ENCODE peak calls at places on chromosomes 6 and 20, in nine cellular contexts. J is left ventricle myocardium inferior; N is tibial artery; T is A549; G is right lobe of liver; E is CD8-positive, alpha-beta T cell; H is astrocyte of the spinal cord; I is GM12865; A is AG10803. Y is an unnamed sample.

GRCh38 chr6:169950558-169950957 is 199.1 kb downstream of the ERMARD start:
- DNase-seq in H (no peak), A (peak), I (peak), J (no peak), T (no peak), N (no peak), G (no peak), E (peak), Y (no peak)

GRCh38 chr6:47485491-47486135 is 8.0 kb downstream of the CD2AP start:
- DNase-seq in A (no peak), I (no peak), T (no peak), N (no peak), E (no peak), G (no peak), H (no peak), J (no peak), Y (no peak)

GRCh38 chr6:34174846-34175399 is 29.0 kb upstream of the GRM4 start:
- DNase-seq in H (no peak), T (no peak), E (no peak), I (no peak), A (no peak), J (no peak), N (no peak), G (no peak), Y (no peak)

GRCh38 chr6:45076217-45076616 is 251.9 kb upstream of the RUNX2 start:
- DNase-seq in J (no peak), I (no peak), T (no peak), E (no peak), N (no peak), A (peak), H (peak), G (no peak), Y (no peak)

GRCh38 chr6:108667984-108668383 is 107.3 kb downstream of the FOXO3 start:
- DNase-seq in N (no peak), J (no peak), I (no peak), T (no peak), E (no peak), G (no peak), H (peak), A (peak), Y (no peak)

GRCh38 chr20:10848810-10849370 is 175.1 kb upstream of the JAG1 start:
- DNase-seq in A (peak), I (peak), E (no peak), H (peak), T (peak), N (no peak), G (no peak), J (peak), Y (no peak)

GRCh38 chr6:37877373-37878149 is 58.0 kb downstream of the ZFAND3 start:
- DNase-seq in I (no peak), A (peak), J (no peak), T (no peak), N (no peak), G (no peak), E (no peak), H (no peak), Y (no peak)

GRCh38 chr6:148926478-148926877 is 179.6 kb downstream of the UST start:
- DNase-seq in E (no peak), J (no peak), N (peak), G (no peak), A (peak), H (no peak), I (no peak), T (no peak), Y (no peak)

GRCh38 chr6:133512410-133513016 is 271.4 kb downstream of the EYA4 start:
- DNase-seq in A (peak), I (peak), T (peak), E (no peak), G (no peak), J (no peak), H (peak), N (peak), Y (no peak)

GRCh38 chr6:39365281-39366074 is 43.0 kb upstream of the KCNK16 start:
- DNase-seq in N (no peak), G (no peak), E (no peak), J (no peak), H (peak), T (no peak), I (no peak), A (peak), Y (no peak)

GRCh38 chr6:87393026-87393622 is 14.6 kb upstream of the CFAP206 start:
- DNase-seq in H (peak), A (peak), E (peak), I (peak), G (no peak), N (no peak), T (peak), J (no peak), Y (no peak)

GRCh38 chr6:137571854-137572253 is 77.7 kb upstream of the OLIG3 start:
- DNase-seq in N (no peak), I (peak), A (peak), H (peak), J (no peak), G (no peak), E (peak), T (peak), Y (no peak)

GRCh38 chr20:35739294-35740163 is 2.5 kb downstream of the RBM39 start:
- DNase-seq in H (peak), G (no peak), N (no peak), I (peak), J (no peak), T (no peak), E (no peak), A (peak), Y (no peak)

GRCh38 chr6:115735610-115736009 is 325.1 kb downstream of the FRK start:
- DNase-seq in N (no peak), J (no peak), A (no peak), I (no peak), E (no peak), G (no peak), T (no peak), H (no peak), Y (peak)

GRCh38 chr6:73854998-73855718 is 159.2 kb downstream of the CD109 start:
- DNase-seq in H (peak), A (peak), I (peak), E (no peak), N (no peak), J (no peak), G (no peak), T (peak), Y (no peak)

GRCh38 chr6:163759542-163759941 is 345.0 kb downstream of the QKI start:
- DNase-seq in H (no peak), N (no peak), A (peak), E (no peak), G (no peak), J (no peak), T (no peak), I (no peak), Y (no peak)

GRCh38 chr6:163813979-163814493 is 399.5 kb downstream of the QKI start:
- DNase-seq in J (no peak), A (no peak), I (peak), H (no peak), T (no peak), G (no peak), E (no peak), N (no peak), Y (no peak)

GRCh38 chr20:34070079-34070439 is 42.0 kb downstream of the EIF2S2 start:
- DNase-seq in E (no peak), I (no peak), T (no peak), G (no peak), N (no peak), A (no peak), H (no peak), J (no peak), Y (no peak)

GRCh38 chr20:63189846-63190559 is 25.9 kb downstream of the YTHDF1 start:
- DNase-seq in A (no peak), G (peak), T (no peak), N (no peak), I (no peak), E (no peak), H (no peak), J (no peak), Y (no peak)

GRCh38 chr6:20325641-20326421 is 75.8 kb upstream of the E2F3 start:
- DNase-seq in A (no peak), T (no peak), J (no peak), G (no peak), I (no peak), N (no peak), H (no peak), E (no peak), Y (peak)

GRCh38 chr20:58054082-58054481 is 174.4 kb downstream of the ANKRD60 start:
- DNase-seq in T (no peak), H (no peak), G (no peak), I (no peak), J (no peak), E (no peak), A (no peak), N (no peak), Y (no peak)

GRCh38 chr6:21305827-21306469 is 287.6 kb upstream of the SOX4 start:
- DNase-seq in J (no peak), G (no peak), E (no peak), A (peak), H (peak), T (no peak), N (no peak), I (no peak), Y (no peak)

GRCh38 chr6:126820617-126821016 is 297.9 kb upstream of the RSPO3 start:
- DNase-seq in T (no peak), I (no peak), J (no peak), N (no peak), G (no peak), E (no peak), A (no peak), H (no peak), Y (no peak)
- TF ChIP-seq CTCF in T (no peak), I (no peak), J (no peak), N (no peak), G (no peak), E (no peak), A (no peak), H (no peak), Y (no peak)

GRCh38 chr6:152461556-152461955 is 175.6 kb downstream of the SYNE1 start:
- DNase-seq in I (no peak), T (no peak), N (no peak), J (no peak), E (no peak), H (no peak), A (no peak), G (no peak), Y (no peak)

GRCh38 chr6:152458648-152459047 is 178.5 kb downstream of the SYNE1 start:
- DNase-seq in H (peak), N (no peak), J (no peak), E (no peak), G (no peak), I (no peak), T (no peak), A (peak), Y (no peak)

GRCh38 chr6:152459245-152459644 is 177.9 kb downstream of the SYNE1 start:
- DNase-seq in G (no peak), N (no peak), I (no peak), E (no peak), T (no peak), J (no peak), H (no peak), A (no peak), Y (no peak)

GRCh38 chr6:152462716-152463115 is 174.4 kb downstream of the SYNE1 start:
- DNase-seq in J (no peak), G (no peak), I (no peak), H (peak), T (no peak), A (no peak), N (no peak), E (no peak), Y (no peak)

GRCh38 chr6:152463183-152463582 is 174.0 kb downstream of the SYNE1 start:
- DNase-seq in N (no peak), G (no peak), J (no peak), H (no peak), A (no peak), I (no peak), E (no peak), T (no peak), Y (no peak)
- H3K4me3 ChIP-seq in N (no peak), G (no peak), J (peak), H (no peak), A (no peak), I (no peak), E (no peak), T (no peak), Y (peak)

GRCh38 chr6:63813531-63813930 is 177.9 kb downstream of the PHF3 start:
- DNase-seq in E (no peak), G (no peak), A (no peak), T (no peak), I (no peak), H (no peak), N (no peak), J (no peak), Y (no peak)
- TF ChIP-seq CTCF in E (no peak), G (no peak), A (peak), T (no peak), I (no peak), H (peak), N (no peak), J (no peak), Y (no peak)

DNA sequence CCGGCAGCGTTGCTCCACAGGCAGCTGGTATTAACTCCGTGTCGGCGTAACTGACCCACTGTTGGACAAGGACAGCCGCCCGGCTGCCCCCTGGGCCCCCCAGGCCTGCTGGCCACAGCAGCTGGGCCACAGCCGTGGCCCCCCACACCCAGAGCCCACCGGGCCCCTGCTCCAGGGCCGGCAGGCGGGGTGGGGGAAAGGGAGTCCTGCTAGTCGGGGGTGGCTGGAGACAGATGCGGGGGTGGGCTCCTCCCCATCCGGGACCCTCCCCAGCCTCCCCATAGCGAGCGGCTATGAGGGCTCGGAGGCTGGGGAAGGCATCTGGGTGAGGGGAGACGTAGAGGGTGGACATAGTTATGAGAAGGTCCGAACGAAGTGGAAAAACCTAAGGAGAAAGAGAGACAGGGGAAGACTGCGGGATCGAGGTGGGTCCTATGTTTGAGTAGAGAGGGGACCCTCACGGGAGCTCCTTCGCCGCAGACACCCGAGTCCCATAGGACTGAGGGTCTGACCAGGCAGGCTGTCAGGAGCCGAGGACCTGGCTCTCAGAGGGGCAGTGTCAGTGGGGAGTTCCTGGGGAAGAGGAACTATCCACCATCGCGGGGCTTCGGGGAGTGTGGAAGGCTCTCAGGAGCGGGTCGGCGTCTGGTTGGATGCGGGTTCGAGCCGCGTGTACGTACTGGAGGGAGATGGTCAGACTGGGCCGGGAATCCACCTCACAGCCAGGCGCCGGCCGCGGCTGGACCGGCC is 511 bp downstream of the VARS1 start:
- DNase-seq in N (no peak), I (no peak), G (peak), E (no peak), T (peak), A (no peak), H (peak), J (no peak), Y (no peak)
- H3K4me3 ChIP-seq in N (peak), I (peak), G (peak), E (peak), T (peak), A (peak), H (peak), J (peak), Y (peak)